ENCODE peak calls at places on chromosomes 16 and 17, in five cellular contexts. One of them, this sample, is unnamed.
A peak's percentile ranks its signal among the peaks of the same experiment; 100 is the strongest.

GRCh38 chr17:83193336-83194188 is 114.2 kb downstream of the METRNL start:
- DNase-seq in HT1080: no peak
- DNase-seq in activated T-cell treated with anti-CD3 and anti-CD28 coated beads for 1 hour: no peak
- DNase-seq in GM13976: no peak
- DNase-seq in NCI-H187: no peak
- DNase-seq in this sample: no peak

GRCh38 chr16:24499193-24499814 is 40.1 kb upstream of the RBBP6 start:
- DNase-seq in GM13976: peak; percentile 44
- DNase-seq in activated T-cell treated with anti-CD3 and anti-CD28 coated beads for 1 hour: no peak
- DNase-seq in HT1080: peak; percentile 48
- DNase-seq in NCI-H187: no peak
- DNase-seq in this sample: no peak

GRCh38 chr17:57433396-57433944 is 177.1 kb downstream of the MSI2 start:
- DNase-seq in activated T-cell treated with anti-CD3 and anti-CD28 coated beads for 1 hour: no peak
- DNase-seq in NCI-H187: no peak
- DNase-seq in GM13976: no peak
- DNase-seq in HT1080: no peak
- DNase-seq in this sample: no peak

GRCh38 chr17:31522987-31523495 is 131.6 kb downstream of the RAB11FIP4 start:
- DNase-seq in HT1080: no peak
- DNase-seq in NCI-H187: no peak
- DNase-seq in activated T-cell treated with anti-CD3 and anti-CD28 coated beads for 1 hour: no peak
- DNase-seq in GM13976: no peak
- DNase-seq in this sample: no peak

GRCh38 chr17:57868007-57868774 is 18.3 kb upstream of the MRPS23 start:
- DNase-seq in NCI-H187: no peak
- DNase-seq in activated T-cell treated with anti-CD3 and anti-CD28 coated beads for 1 hour: no peak
- DNase-seq in HT1080: peak; percentile 97
- DNase-seq in GM13976: peak; percentile 86
- DNase-seq in this sample: peak; percentile 84

GRCh38 chr16:67888311-67888710 is 3.6 kb downstream of the NRN1L start:
- DNase-seq in GM13976: no peak
- DNase-seq in HT1080: no peak
- DNase-seq in activated T-cell treated with anti-CD3 and anti-CD28 coated beads for 1 hour: no peak
- DNase-seq in NCI-H187: no peak
- DNase-seq in this sample: no peak

GRCh38 chr16:27566417-27566816 is 16.5 kb downstream of the KATNIP start:
- DNase-seq in GM13976: no peak
- DNase-seq in activated T-cell treated with anti-CD3 and anti-CD28 coated beads for 1 hour: no peak
- DNase-seq in HT1080: no peak
- DNase-seq in NCI-H187: no peak
- DNase-seq in this sample: no peak

GRCh38 chr16:55386534-55387296 is 62.7 kb downstream of the IRX6 start:
- DNase-seq in HT1080: no peak
- DNase-seq in activated T-cell treated with anti-CD3 and anti-CD28 coated beads for 1 hour: no peak
- DNase-seq in NCI-H187: no peak
- DNase-seq in GM13976: no peak
- DNase-seq in this sample: no peak

GRCh38 chr16:4404247-4404966 is 12.0 kb downstream of the CORO7 start:
- DNase-seq in HT1080: peak; percentile 41
- DNase-seq in activated T-cell treated with anti-CD3 and anti-CD28 coated beads for 1 hour: no peak
- DNase-seq in GM13976: no peak
- DNase-seq in NCI-H187: no peak
- DNase-seq in this sample: no peak

GRCh38 chr16:89618114-89618999 is 4.9 kb downstream of the DPEP1 start:
- DNase-seq in GM13976: no peak
- DNase-seq in activated T-cell treated with anti-CD3 and anti-CD28 coated beads for 1 hour: no peak
- DNase-seq in NCI-H187: no peak
- DNase-seq in HT1080: no peak
- DNase-seq in this sample: no peak

GRCh38 chr17:49157784-49158183 is 25.2 kb downstream of the B4GALNT2 start:
- DNase-seq in activated T-cell treated with anti-CD3 and anti-CD28 coated beads for 1 hour: no peak
- DNase-seq in HT1080: peak; percentile 18
- DNase-seq in GM13976: no peak
- DNase-seq in NCI-H187: no peak
- DNase-seq in this sample: no peak

GRCh38 chr17:29347831-29348281 is 42.3 kb upstream of the TAOK1 start:
- DNase-seq in NCI-H187: no peak
- DNase-seq in activated T-cell treated with anti-CD3 and anti-CD28 coated beads for 1 hour: no peak
- DNase-seq in GM13976: no peak
- DNase-seq in HT1080: no peak
- DNase-seq in this sample: peak; percentile 31

GRCh38 chr17:72811976-72812687 is 280.4 kb downstream of the SLC39A11 start:
- DNase-seq in HT1080: no peak
- DNase-seq in GM13976: no peak
- DNase-seq in activated T-cell treated with anti-CD3 and anti-CD28 coated beads for 1 hour: no peak
- DNase-seq in NCI-H187: no peak
- DNase-seq in this sample: peak; percentile 54